ENCODE peak calls at places on chromosomes 13 and 19, in five cellular contexts. One of them, this sample, is unnamed.

GRCh38 chr19:35062942-35063341 is 21.4 kb downstream of the HPN start:
- DNase-seq in body of pancreas: peak; percentile 55
- DNase-seq in hypothalamus: no peak
- DNase-seq in GM13977: no peak
- DNase-seq in fibroblast of lung: no peak
- DNase-seq in this sample: no peak

GRCh38 chr19:11984986-11985385 is 20.1 kb downstream of the ZNF763 start:
- DNase-seq in body of pancreas: no peak
- DNase-seq in hypothalamus: no peak
- DNase-seq in fibroblast of lung: no peak
- DNase-seq in GM13977: peak; percentile 54
- DNase-seq in this sample: peak; percentile 40

GRCh38 chr13:20703785-20704458 is 423 bp downstream of the IL17D start:
- DNase-seq in fibroblast of lung: peak; percentile 77
- DNase-seq in hypothalamus: peak; percentile 75
- DNase-seq in GM13977: peak; percentile 97
- DNase-seq in body of pancreas: peak; percentile 91
- DNase-seq in this sample: peak; percentile 82

GRCh38 chr19:14118165-14119051 is 846 bp upstream of the PRKACA start:
- DNase-seq in body of pancreas: peak; percentile 73
- DNase-seq in hypothalamus: peak; percentile 69
- DNase-seq in GM13977: no peak
- DNase-seq in fibroblast of lung: peak; percentile 64
- DNase-seq in this sample: peak; percentile 35

GRCh38 chr19:49430172-49430677 is 5.0 kb downstream of the GFY start:
- DNase-seq in hypothalamus: no peak
- DNase-seq in GM13977: no peak
- DNase-seq in body of pancreas: no peak
- DNase-seq in fibroblast of lung: no peak
- DNase-seq in this sample: no peak

GRCh38 chr19:23440791-23441190 is 45.5 kb upstream of the ZNF91 start:
- DNase-seq in body of pancreas: no peak
- DNase-seq in GM13977: no peak
- DNase-seq in fibroblast of lung: no peak
- DNase-seq in hypothalamus: no peak
- DNase-seq in this sample: peak; percentile 36

GRCh38 chr19:18122860-18123795 is 25.6 kb downstream of the MAST3 start:
- DNase-seq in body of pancreas: no peak
- DNase-seq in hypothalamus: no peak
- DNase-seq in GM13977: no peak
- DNase-seq in fibroblast of lung: no peak
- DNase-seq in this sample: no peak

GRCh38 chr19:44672226-44672625 is 944 bp downstream of the CEACAM19 start:
- DNase-seq in body of pancreas: no peak
- DNase-seq in hypothalamus: no peak
- DNase-seq in fibroblast of lung: no peak
- DNase-seq in GM13977: no peak
- DNase-seq in this sample: no peak

GRCh38 chr13:71864981-71865857 is 1.8 kb downstream of the DACH1 start:
- DNase-seq in GM13977: peak; percentile 14
- DNase-seq in fibroblast of lung: peak; percentile 32
- DNase-seq in body of pancreas: peak; percentile 16
- DNase-seq in hypothalamus: no peak
- DNase-seq in this sample: peak; percentile 12

GRCh38 chr19:15260939-15261338 is 28.7 kb upstream of the EPHX3 start:
- DNase-seq in body of pancreas: no peak
- DNase-seq in GM13977: no peak
- DNase-seq in fibroblast of lung: no peak
- DNase-seq in hypothalamus: no peak
- DNase-seq in this sample: no peak